ENCODE peak calls at places on chromosomes 13 and 19, in six cellular contexts. R is astrocyte, X is WERI-Rb-1, N is transverse colon, S is aorta, D is endothelial cell of umbilical vein. U is an unnamed sample.

GRCh38 chr19:58317481-58318072 is 9.2 kb upstream of the ZSCAN22 start:
- DNase-seq in R (peak; percentile 47), X (no peak), N (no peak), S (no peak), D (peak; percentile 38), U (no peak)

GRCh38 chr19:8004723-8005513 is 523 bp downstream of the ELAVL1 start:
- DNase-seq in R (no peak), X (no peak), N (no peak), S (no peak), D (peak; percentile 11), U (no peak)

GRCh38 chr19:48006762-48007161 is 12.3 kb downstream of the ELSPBP1 start:
- DNase-seq in R (no peak), X (no peak), N (no peak), S (no peak), D (no peak), U (no peak)

GRCh38 chr19:43524922-43525835 is 1.8 kb downstream of the ETHE1 start:
- DNase-seq in R (peak; percentile 27), X (no peak), N (peak; percentile 87), S (peak; percentile 72), D (peak; percentile 51), U (peak; percentile 41)

GRCh38 chr13:32911506-32911905 is 104.7 kb upstream of the KL start:
- DNase-seq in R (no peak), X (peak; percentile 48), N (no peak), S (no peak), D (no peak), U (no peak)

GRCh38 chr13:100209857-100210580 is 121.1 kb downstream of the PCCA start:
- DNase-seq in R (peak; percentile 85), X (no peak), N (no peak), S (no peak), D (peak; percentile 40), U (no peak)

GRCh38 chr19:368624-369020 is 24.0 kb upstream of the MIER2 start:
- DNase-seq in R (no peak), X (no peak), N (no peak), S (no peak), D (no peak), U (no peak)

GRCh38 chr13:51148223-51148951 is 37.3 kb upstream of the C13orf42 start:
- DNase-seq in R (no peak), X (peak; percentile 19), N (no peak), S (no peak), D (peak; percentile 66), U (no peak)

GRCh38 chr13:109274188-109274821 is 512.1 kb downstream of the IRS2 start:
- DNase-seq in R (peak; percentile 77), X (no peak), N (no peak), S (no peak), D (peak; percentile 24), U (no peak)

GRCh38 chr13:102376314-102376713 is 25.5 kb downstream of the FGF14 start:
- DNase-seq in R (no peak), X (no peak), N (no peak), S (no peak), D (no peak), U (no peak)

GRCh38 chr13:111623743-111624505 is 303.5 kb downstream of the TEX29 start:
- DNase-seq in R (no peak), X (no peak), N (no peak), S (no peak), D (no peak), U (no peak)

DNA sequence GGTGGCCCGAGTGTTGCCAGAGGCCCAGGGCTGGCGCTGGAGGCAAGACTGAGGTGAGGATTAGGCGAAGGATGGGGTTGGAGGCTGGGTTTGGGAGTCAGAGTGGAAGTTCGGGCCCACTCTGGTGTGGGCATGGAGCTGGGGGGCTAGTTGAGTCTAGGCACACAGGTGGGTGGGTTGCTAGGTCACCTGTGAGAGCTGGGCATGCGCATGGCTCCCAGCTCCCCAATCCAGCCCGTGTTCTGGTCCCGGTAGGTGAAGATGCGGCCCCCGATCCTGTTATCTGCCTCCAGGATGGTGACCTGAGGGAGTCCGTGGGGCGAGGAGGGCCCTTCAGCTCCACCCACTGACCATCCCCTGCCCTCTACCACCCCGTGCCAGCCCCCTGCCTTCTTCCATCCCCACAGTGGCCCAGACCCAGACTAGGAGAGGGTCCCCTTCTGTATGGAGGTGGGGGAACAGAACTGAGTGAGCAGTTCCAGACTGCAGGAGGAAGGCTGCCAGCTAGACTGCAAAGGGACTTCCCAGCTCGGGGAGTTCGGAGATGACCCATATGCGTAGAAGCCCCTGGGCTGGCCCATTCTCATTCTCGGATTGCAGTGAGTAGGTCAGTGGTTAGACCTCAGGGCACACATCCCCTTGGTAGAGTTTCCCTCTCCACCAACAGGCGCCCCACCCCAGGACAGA is 1.7 kb downstream of the IL4I1 start:
- DNase-seq in R (no peak), X (no peak), N (no peak), S (no peak), D (no peak), U (no peak)
- H3K36me3 ChIP-seq in R (no peaks in the 10 kb centered on the region), X (no peaks in the 10 kb centered on the region), N (no peaks in the 10 kb centered on the region), S (no peaks in the 10 kb centered on the region), D (no peaks in the 10 kb centered on the region), U (no peaks in the 10 kb centered on the region)

GRCh38 chr19:10892256-10892655 is 20.9 kb downstream of the CARM1 start:
- DNase-seq in R (no peak), X (peak; percentile 91), N (no peak), S (no peak), D (no peak), U (peak; percentile 76)
- H3K36me3 ChIP-seq in R (no peaks in the 10 kb centered on the region), X (peaks cover 16% of the 10 kb centered on the region), N (no peaks in the 10 kb centered on the region), S (no peaks in the 10 kb centered on the region), D (no peaks in the 10 kb centered on the region), U (no peaks in the 10 kb centered on the region)

DNA sequence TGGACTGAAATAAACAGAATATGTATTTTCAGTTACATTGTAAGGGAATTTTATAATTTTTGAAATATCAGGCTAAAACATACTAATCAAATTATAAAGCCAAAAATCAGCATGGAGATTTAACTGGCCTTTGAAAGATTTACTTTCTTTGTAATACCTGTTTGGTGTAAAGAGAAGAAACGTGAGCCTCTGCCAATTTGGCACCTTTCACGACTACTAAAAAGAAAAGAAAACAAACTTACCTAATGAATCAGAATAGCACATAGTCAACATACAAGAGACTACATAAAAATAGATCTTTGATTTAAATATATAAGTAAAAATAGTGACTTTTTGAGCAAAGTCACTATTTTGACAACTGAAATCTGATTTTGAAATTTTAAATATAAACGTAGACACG is 87.4 kb downstream of the RBM26 start:
- DNase-seq in R (no peak), X (no peak), N (no peak), S (no peak), D (no peak), U (no peak)
- H3K36me3 ChIP-seq in R (peaks cover 6% of the 10 kb centered on the region), X (no peaks in the 10 kb centered on the region), N (peaks cover 33% of the 10 kb centered on the region), S (no peaks in the 10 kb centered on the region), D (peaks cover 14% of the 10 kb centered on the region), U (peaks cover 88% of the 10 kb centered on the region)

GRCh38 chr19:38165335-38165734 is 58.7 kb downstream of the DPF1 start:
- DNase-seq in R (no peak), X (no peak), N (no peak), S (no peak), D (no peak), U (no peak)

GRCh38 chr19:38162632-38163031 is 61.4 kb downstream of the DPF1 start:
- DNase-seq in R (no peak), X (no peak), N (no peak), S (no peak), D (no peak), U (no peak)

GRCh38 chr19:38163419-38164290 is 60.4 kb downstream of the DPF1 start:
- DNase-seq in R (no peak), X (no peak), N (no peak), S (no peak), D (no peak), U (no peak)

GRCh38 chr19:38164526-38164925 is 59.5 kb downstream of the DPF1 start:
- DNase-seq in R (no peak), X (no peak), N (no peak), S (no peak), D (no peak), U (no peak)

GRCh38 chr19:38162094-38162493 is 61.9 kb downstream of the DPF1 start:
- DNase-seq in R (peak; percentile 53), X (no peak), N (no peak), S (no peak), D (no peak), U (no peak)
- H3K36me3 ChIP-seq in R (peaks cover 11% of the 10 kb centered on the region), X (peaks cover 37% of the 10 kb centered on the region), N (peaks cover 35% of the 10 kb centered on the region), S (peaks cover 7% of the 10 kb centered on the region), D (no peaks in the 10 kb centered on the region), U (no peaks in the 10 kb centered on the region)

DNA sequence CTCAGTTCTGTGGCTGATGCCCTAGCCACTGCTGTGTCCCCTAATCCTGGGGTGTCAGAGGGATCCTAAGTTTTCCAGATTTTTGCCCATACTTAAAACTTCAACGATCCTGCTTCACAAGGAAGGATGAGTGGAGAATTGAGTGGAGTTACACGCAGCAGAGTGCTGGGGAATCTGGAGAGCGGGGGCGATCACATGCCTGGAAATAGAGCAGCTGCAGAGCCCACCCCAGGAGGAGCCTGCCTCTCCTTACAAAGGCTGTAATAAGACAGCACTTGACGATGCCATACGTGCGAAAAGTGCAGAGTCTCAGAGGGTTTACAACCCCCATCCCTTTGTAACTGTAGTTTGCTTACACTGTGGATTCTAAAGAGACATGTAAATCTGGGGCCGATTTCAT is 40.6 kb downstream of the SUGP2 start:
- DNase-seq in R (no peak), X (no peak), N (no peak), S (no peak), D (no peak), U (no peak)
- H3K36me3 ChIP-seq in R (peaks cover 27% of the 10 kb centered on the region), X (peaks cover 52% of the 10 kb centered on the region), N (peaks cover 25% of the 10 kb centered on the region), S (peaks cover 8% of the 10 kb centered on the region), D (peaks cover 15% of the 10 kb centered on the region), U (peaks cover 71% of the 10 kb centered on the region)

DNA sequence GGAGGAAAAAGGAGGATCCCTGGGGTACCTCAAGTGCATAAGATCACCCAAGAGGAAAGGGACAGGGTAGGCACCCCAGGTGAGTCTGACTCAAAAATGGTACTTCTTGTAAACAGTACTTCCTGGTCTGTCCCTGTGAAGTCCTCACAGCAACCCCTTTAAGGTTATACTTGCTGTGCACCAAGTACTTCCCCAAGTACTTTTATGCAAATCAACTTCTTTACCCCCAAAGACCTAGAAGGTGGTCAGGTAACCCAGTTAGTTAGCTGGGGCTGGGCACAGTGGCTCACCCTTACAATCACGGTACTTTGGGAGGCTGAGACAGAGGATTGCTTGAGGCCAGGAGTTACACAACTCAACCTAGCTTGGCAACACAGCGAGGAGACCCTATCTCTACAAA is 2.5 kb downstream of the CALR start:
- DNase-seq in R (no peak), X (no peak), N (no peak), S (no peak), D (no peak), U (no peak)
- H3K36me3 ChIP-seq in R (peaks cover 40% of the 10 kb centered on the region), X (peaks cover 70% of the 10 kb centered on the region), N (peaks cover 33% of the 10 kb centered on the region), S (peaks cover 8% of the 10 kb centered on the region), D (peaks cover 23% of the 10 kb centered on the region), U (peaks cover 13% of the 10 kb centered on the region)

GRCh38 chr19:19278315-19278714 is 5.2 kb upstream of the TM6SF2 start:
- DNase-seq in R (no peak), X (peak; percentile 78), N (no peak), S (no peak), D (no peak), U (no peak)
- H3K36me3 ChIP-seq in R (peaks cover 12% of the 10 kb centered on the region), X (peaks cover 81% of the 10 kb centered on the region), N (peaks cover 11% of the 10 kb centered on the region), S (peaks cover 4% of the 10 kb centered on the region), D (peaks cover 2% of the 10 kb centered on the region), U (peaks cover 63% of the 10 kb centered on the region)

DNA sequence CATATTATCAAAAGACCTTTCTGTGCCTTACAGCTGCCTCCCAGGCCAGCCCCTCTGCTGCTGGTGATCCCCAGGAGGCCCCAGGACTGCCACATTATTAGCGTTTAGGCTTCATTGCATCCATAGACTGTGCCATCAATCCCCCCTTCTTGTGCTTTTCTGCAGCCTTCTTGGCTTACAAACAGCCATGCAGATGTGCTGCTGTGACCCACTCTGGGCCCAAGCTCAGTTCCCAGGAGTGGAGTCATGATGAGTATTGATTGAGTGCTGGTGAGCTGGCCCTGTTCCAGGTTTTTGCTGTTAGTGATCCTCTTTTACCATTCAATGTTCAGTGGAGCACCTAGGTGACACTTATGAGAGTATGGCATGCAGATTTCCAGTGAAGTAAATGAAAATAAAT is 59.9 kb upstream of the SLAIN1 start:
- DNase-seq in R (no peak), X (no peak), N (no peak), S (no peak), D (no peak), U (no peak)
- H3K36me3 ChIP-seq in R (no peaks in the 10 kb centered on the region), X (no peaks in the 10 kb centered on the region), N (no peaks in the 10 kb centered on the region), S (no peaks in the 10 kb centered on the region), D (no peaks in the 10 kb centered on the region), U (no peaks in the 10 kb centered on the region)